ENCODE peak calls at places on chromosomes 16 and 17, in ten cellular contexts. One of them, this sample, is unnamed.

GRCh38 chr17:41654134-41654907 is 29.9 kb upstream of the KRT17 start:
- DNase-seq in sigmoid colon: no peak
- DNase-seq in fibroblast of villous mesenchyme: no peak
- DNase-seq in Peyer's patch: peak
- DNase-seq in AG09309: no peak
- DNase-seq in right cardiac atrium: no peak
- DNase-seq in skeletal muscle cell: no peak
- DNase-seq in H7: peak
- DNase-seq in BE2C: no peak
- DNase-seq in retinal pigment epithelial cell: peak
- DNase-seq in this sample: peak

GRCh38 chr17:9037741-9038140 is 16.4 kb downstream of the NTN1 start:
- DNase-seq in BE2C: no peak
- DNase-seq in right cardiac atrium: no peak
- DNase-seq in retinal pigment epithelial cell: no peak
- DNase-seq in Peyer's patch: no peak
- DNase-seq in sigmoid colon: no peak
- DNase-seq in H7: no peak
- DNase-seq in AG09309: no peak
- DNase-seq in skeletal muscle cell: no peak
- DNase-seq in fibroblast of villous mesenchyme: no peak
- DNase-seq in this sample: no peak

GRCh38 chr16:78816499-78817441 is 717.3 kb downstream of the WWOX start:
- DNase-seq in sigmoid colon: peak
- DNase-seq in retinal pigment epithelial cell: peak
- DNase-seq in fibroblast of villous mesenchyme: peak
- DNase-seq in skeletal muscle cell: no peak
- DNase-seq in H7: no peak
- DNase-seq in right cardiac atrium: no peak
- DNase-seq in BE2C: no peak
- DNase-seq in AG09309: no peak
- DNase-seq in Peyer's patch: no peak
- DNase-seq in this sample: no peak

GRCh38 chr17:7825206-7825980 is 8.6 kb upstream of the KDM6B start:
- DNase-seq in fibroblast of villous mesenchyme: no peak
- DNase-seq in right cardiac atrium: no peak
- DNase-seq in BE2C: peak
- DNase-seq in sigmoid colon: peak
- DNase-seq in AG09309: no peak
- DNase-seq in retinal pigment epithelial cell: peak
- DNase-seq in skeletal muscle cell: no peak
- DNase-seq in H7: no peak
- DNase-seq in Peyer's patch: no peak
- DNase-seq in this sample: no peak

GRCh38 chr16:54345231-54345630 is 58.6 kb upstream of the IRX3 start:
- DNase-seq in retinal pigment epithelial cell: no peak
- DNase-seq in Peyer's patch: no peak
- DNase-seq in fibroblast of villous mesenchyme: no peak
- DNase-seq in H7: peak
- DNase-seq in AG09309: no peak
- DNase-seq in skeletal muscle cell: no peak
- DNase-seq in sigmoid colon: peak
- DNase-seq in right cardiac atrium: no peak
- DNase-seq in BE2C: no peak
- DNase-seq in this sample: no peak

GRCh38 chr17:21209511-21210175 is 4.3 kb downstream of the TMEM11 start:
- DNase-seq in right cardiac atrium: peak
- DNase-seq in fibroblast of villous mesenchyme: no peak
- DNase-seq in Peyer's patch: peak
- DNase-seq in retinal pigment epithelial cell: no peak
- DNase-seq in AG09309: no peak
- DNase-seq in BE2C: no peak
- DNase-seq in H7: no peak
- DNase-seq in skeletal muscle cell: no peak
- DNase-seq in sigmoid colon: no peak
- DNase-seq in this sample: peak

GRCh38 chr16:69417537-69418199 is 6.8 kb upstream of the CYB5B start:
- DNase-seq in fibroblast of villous mesenchyme: peak
- DNase-seq in skeletal muscle cell: no peak
- DNase-seq in right cardiac atrium: no peak
- DNase-seq in retinal pigment epithelial cell: no peak
- DNase-seq in sigmoid colon: no peak
- DNase-seq in BE2C: no peak
- DNase-seq in AG09309: no peak
- DNase-seq in H7: peak
- DNase-seq in Peyer's patch: no peak
- DNase-seq in this sample: no peak

GRCh38 chr17:299546-299945 is 53.1 kb downstream of the RPH3AL start:
- DNase-seq in H7: no peak
- DNase-seq in fibroblast of villous mesenchyme: no peak
- DNase-seq in AG09309: no peak
- DNase-seq in BE2C: no peak
- DNase-seq in Peyer's patch: no peak
- DNase-seq in retinal pigment epithelial cell: no peak
- DNase-seq in right cardiac atrium: peak
- DNase-seq in skeletal muscle cell: no peak
- DNase-seq in sigmoid colon: peak
- DNase-seq in this sample: no peak

GRCh38 chr17:81221842-81222619 is 734 bp downstream of the CEP131 start:
- DNase-seq in H7: peak
- DNase-seq in fibroblast of villous mesenchyme: no peak
- DNase-seq in right cardiac atrium: peak
- DNase-seq in skeletal muscle cell: no peak
- DNase-seq in BE2C: no peak
- DNase-seq in sigmoid colon: no peak
- DNase-seq in AG09309: no peak
- DNase-seq in Peyer's patch: no peak
- DNase-seq in retinal pigment epithelial cell: no peak
- DNase-seq in this sample: no peak

GRCh38 chr17:8285270-8286181 is 2.9 kb upstream of the RANGRF start:
- DNase-seq in skeletal muscle cell: no peak
- DNase-seq in AG09309: no peak
- DNase-seq in BE2C: no peak
- DNase-seq in Peyer's patch: no peak
- DNase-seq in H7: no peak
- DNase-seq in fibroblast of villous mesenchyme: no peak
- DNase-seq in right cardiac atrium: no peak
- DNase-seq in sigmoid colon: no peak
- DNase-seq in retinal pigment epithelial cell: no peak
- DNase-seq in this sample: peak

GRCh38 chr17:38725066-38725465 is 5.1 kb upstream of the CISD3 start:
- DNase-seq in sigmoid colon: no peak
- DNase-seq in AG09309: no peak
- DNase-seq in fibroblast of villous mesenchyme: no peak
- DNase-seq in BE2C: no peak
- DNase-seq in skeletal muscle cell: no peak
- DNase-seq in retinal pigment epithelial cell: no peak
- DNase-seq in H7: no peak
- DNase-seq in Peyer's patch: no peak
- DNase-seq in right cardiac atrium: no peak
- DNase-seq in this sample: no peak

GRCh38 chr16:64615647-64616280 is 506.1 kb downstream of the CDH11 start:
- DNase-seq in skeletal muscle cell: peak
- DNase-seq in Peyer's patch: no peak
- DNase-seq in right cardiac atrium: peak
- DNase-seq in BE2C: peak
- DNase-seq in sigmoid colon: no peak
- DNase-seq in AG09309: peak
- DNase-seq in retinal pigment epithelial cell: no peak
- DNase-seq in fibroblast of villous mesenchyme: peak
- DNase-seq in H7: no peak
- DNase-seq in this sample: no peak

GRCh38 chr17:45408611-45409421 is 23.9 kb downstream of the ARHGAP27 start:
- DNase-seq in sigmoid colon: no peak
- DNase-seq in Peyer's patch: no peak
- DNase-seq in fibroblast of villous mesenchyme: no peak
- DNase-seq in BE2C: no peak
- DNase-seq in AG09309: no peak
- DNase-seq in skeletal muscle cell: no peak
- DNase-seq in retinal pigment epithelial cell: no peak
- DNase-seq in right cardiac atrium: peak
- DNase-seq in H7: peak
- DNase-seq in this sample: peak
- H3K4me3 ChIP-seq in sigmoid colon: no peak
- H3K4me3 ChIP-seq in Peyer's patch: peak
- H3K4me3 ChIP-seq in fibroblast of villous mesenchyme: no peak
- H3K4me3 ChIP-seq in BE2C: no peak
- H3K4me3 ChIP-seq in AG09309: no peak
- H3K4me3 ChIP-seq in skeletal muscle cell: no peak
- H3K4me3 ChIP-seq in retinal pigment epithelial cell: no peak
- H3K4me3 ChIP-seq in right cardiac atrium: no peak
- H3K4me3 ChIP-seq in H7: no peak
- H3K4me3 ChIP-seq in this sample: peak

GRCh38 chr16:88063201-88063773 is 112.1 kb downstream of the BANP start:
- DNase-seq in fibroblast of villous mesenchyme: peak
- DNase-seq in Peyer's patch: no peak
- DNase-seq in skeletal muscle cell: peak
- DNase-seq in sigmoid colon: peak
- DNase-seq in H7: no peak
- DNase-seq in right cardiac atrium: peak
- DNase-seq in retinal pigment epithelial cell: peak
- DNase-seq in BE2C: no peak
- DNase-seq in AG09309: peak
- DNase-seq in this sample: no peak

GRCh38 chr16:88064011-88064888 is 113.0 kb downstream of the BANP start:
- DNase-seq in sigmoid colon: no peak
- DNase-seq in right cardiac atrium: no peak
- DNase-seq in AG09309: no peak
- DNase-seq in retinal pigment epithelial cell: no peak
- DNase-seq in Peyer's patch: no peak
- DNase-seq in H7: peak
- DNase-seq in BE2C: no peak
- DNase-seq in fibroblast of villous mesenchyme: no peak
- DNase-seq in skeletal muscle cell: no peak
- DNase-seq in this sample: no peak

GRCh38 chr16:88060524-88061219 is 109.4 kb downstream of the BANP start:
- DNase-seq in right cardiac atrium: no peak
- DNase-seq in retinal pigment epithelial cell: no peak
- DNase-seq in BE2C: no peak
- DNase-seq in AG09309: no peak
- DNase-seq in H7: peak
- DNase-seq in Peyer's patch: no peak
- DNase-seq in fibroblast of villous mesenchyme: no peak
- DNase-seq in skeletal muscle cell: no peak
- DNase-seq in sigmoid colon: no peak
- DNase-seq in this sample: no peak

GRCh38 chr16:88061346-88062110 is 110.3 kb downstream of the BANP start:
- DNase-seq in retinal pigment epithelial cell: peak
- DNase-seq in sigmoid colon: no peak
- DNase-seq in AG09309: no peak
- DNase-seq in Peyer's patch: no peak
- DNase-seq in BE2C: no peak
- DNase-seq in skeletal muscle cell: no peak
- DNase-seq in right cardiac atrium: no peak
- DNase-seq in H7: no peak
- DNase-seq in fibroblast of villous mesenchyme: peak
- DNase-seq in this sample: no peak

GRCh38 chr16:88062341-88062861 is 111.2 kb downstream of the BANP start:
- DNase-seq in Peyer's patch: no peak
- DNase-seq in fibroblast of villous mesenchyme: peak
- DNase-seq in BE2C: no peak
- DNase-seq in right cardiac atrium: peak
- DNase-seq in AG09309: peak
- DNase-seq in skeletal muscle cell: peak
- DNase-seq in sigmoid colon: peak
- DNase-seq in H7: no peak
- DNase-seq in retinal pigment epithelial cell: peak
- DNase-seq in this sample: no peak
- H3K4me3 ChIP-seq in Peyer's patch: no peak
- H3K4me3 ChIP-seq in fibroblast of villous mesenchyme: no peak
- H3K4me3 ChIP-seq in BE2C: no peak
- H3K4me3 ChIP-seq in right cardiac atrium: no peak
- H3K4me3 ChIP-seq in AG09309: no peak
- H3K4me3 ChIP-seq in skeletal muscle cell: no peak
- H3K4me3 ChIP-seq in sigmoid colon: no peak
- H3K4me3 ChIP-seq in H7: no peak
- H3K4me3 ChIP-seq in retinal pigment epithelial cell: no peak
- H3K4me3 ChIP-seq in this sample: no peak

DNA sequence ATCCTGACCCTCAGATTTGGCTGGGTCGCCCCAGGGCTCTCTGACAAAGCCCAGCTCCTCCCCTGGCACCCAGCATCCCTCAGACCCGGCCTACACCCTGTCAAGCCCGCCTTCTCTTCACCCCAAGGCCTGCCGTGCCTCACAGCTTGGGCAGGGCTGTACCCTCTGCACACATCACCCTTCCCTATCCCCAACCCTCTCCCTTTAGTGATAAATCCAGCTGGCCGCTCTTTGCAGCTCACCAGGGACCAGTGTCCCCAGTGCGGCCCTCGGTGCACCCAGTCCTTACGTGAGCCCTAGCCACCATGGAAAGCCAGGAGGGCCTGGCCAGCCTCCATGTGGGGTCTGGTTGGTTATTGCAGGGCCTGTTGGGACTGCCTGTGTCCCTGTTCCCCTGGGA is 74.5 kb downstream of the RAI1 start:
- DNase-seq in fibroblast of villous mesenchyme: no peak
- DNase-seq in H7: no peak
- DNase-seq in AG09309: no peak
- DNase-seq in Peyer's patch: no peak
- DNase-seq in sigmoid colon: no peak
- DNase-seq in retinal pigment epithelial cell: no peak
- DNase-seq in BE2C: peak
- DNase-seq in right cardiac atrium: no peak
- DNase-seq in skeletal muscle cell: no peak
- DNase-seq in this sample: no peak
- H3K4me3 ChIP-seq in fibroblast of villous mesenchyme: no peak
- H3K4me3 ChIP-seq in H7: no peak
- H3K4me3 ChIP-seq in AG09309: no peak
- H3K4me3 ChIP-seq in Peyer's patch: no peak
- H3K4me3 ChIP-seq in sigmoid colon: no peak
- H3K4me3 ChIP-seq in retinal pigment epithelial cell: no peak
- H3K4me3 ChIP-seq in BE2C: no peak
- H3K4me3 ChIP-seq in right cardiac atrium: no peak
- H3K4me3 ChIP-seq in skeletal muscle cell: no peak
- H3K4me3 ChIP-seq in this sample: no peak

DNA sequence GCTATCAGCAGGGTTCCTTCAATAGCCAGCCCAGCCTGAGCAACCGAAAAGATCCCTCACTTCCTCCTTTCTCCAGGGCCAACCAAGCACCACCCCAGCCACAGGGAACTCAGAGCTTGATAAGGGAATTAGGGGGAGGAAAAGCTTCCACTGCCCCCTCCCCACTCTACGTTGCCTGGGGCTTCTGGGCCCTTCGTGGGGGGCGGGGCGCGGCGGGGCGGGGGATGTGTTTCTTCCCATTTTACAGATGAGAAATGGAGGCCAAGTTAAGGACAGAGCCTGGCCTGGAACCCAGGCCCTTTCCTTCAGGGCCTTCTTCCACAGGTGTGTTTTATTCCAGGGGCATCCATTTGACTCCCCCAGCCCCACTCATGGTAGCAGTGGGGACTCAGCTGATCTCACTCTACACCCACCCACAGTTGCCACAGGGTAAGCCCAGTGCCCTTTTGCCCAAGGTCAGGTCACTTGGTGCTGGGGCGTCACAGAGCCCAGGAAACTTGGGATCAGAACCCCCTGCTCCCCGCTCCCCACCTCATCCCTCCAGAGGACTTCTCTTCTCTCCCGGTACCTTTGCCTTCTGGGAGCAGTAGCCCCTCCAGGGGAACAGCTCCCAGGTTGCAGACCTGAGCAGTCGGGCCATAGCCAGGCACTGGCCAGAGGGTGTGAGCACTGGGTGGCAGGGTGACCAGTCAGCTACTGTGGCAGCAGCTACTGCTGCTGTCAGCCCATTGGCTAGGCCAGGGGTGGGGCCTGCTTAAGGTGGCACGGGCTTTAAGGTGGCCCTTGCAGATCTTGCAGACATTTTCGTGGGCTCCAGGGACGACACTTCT is at the start of gene LDHD:
- DNase-seq in Peyer's patch: peak
- DNase-seq in H7: peak
- DNase-seq in fibroblast of villous mesenchyme: peak
- DNase-seq in skeletal muscle cell: no peak
- DNase-seq in sigmoid colon: peak
- DNase-seq in retinal pigment epithelial cell: no peak
- DNase-seq in BE2C: peak
- DNase-seq in AG09309: no peak
- DNase-seq in right cardiac atrium: peak
- DNase-seq in this sample: peak
- H3K4me3 ChIP-seq in Peyer's patch: peak
- H3K4me3 ChIP-seq in H7: peak
- H3K4me3 ChIP-seq in fibroblast of villous mesenchyme: peak
- H3K4me3 ChIP-seq in skeletal muscle cell: peak
- H3K4me3 ChIP-seq in sigmoid colon: peak
- H3K4me3 ChIP-seq in retinal pigment epithelial cell: peak
- H3K4me3 ChIP-seq in BE2C: no peak
- H3K4me3 ChIP-seq in AG09309: peak
- H3K4me3 ChIP-seq in right cardiac atrium: peak
- H3K4me3 ChIP-seq in this sample: peak

This sample was measured in small intestine.